ENCODE peak calls at places on chromosomes 2 and 18, in ten cellular contexts. One of them, this sample, is unnamed.
A peak's percentile ranks its signal among the peaks of the same experiment; 100 is the strongest.

GRCh38 chr2:7377861-7378569 is 460.8 kb downstream of the RNF144A start:
- DNase-seq in uterus: no peak
- DNase-seq in hepatocyte: peak; percentile 79
- DNase-seq in MM.1S: no peak
- DNase-seq in ascending aorta: no peak
- DNase-seq in CD8-positive, alpha-beta memory T cell: no peak
- DNase-seq in breast epithelium: peak; percentile 37
- DNase-seq in mesenchymal stem cell: no peak
- DNase-seq in K562: no peak
- DNase-seq in lower lobe of right lung: no peak
- DNase-seq in this sample: peak; percentile 43

GRCh38 chr2:120820263-120820884 is 84.7 kb downstream of the GLI2 start:
- DNase-seq in ascending aorta: no peak
- DNase-seq in lower lobe of right lung: no peak
- DNase-seq in K562: no peak
- DNase-seq in CD8-positive, alpha-beta memory T cell: no peak
- DNase-seq in MM.1S: no peak
- DNase-seq in uterus: peak; percentile 54
- DNase-seq in mesenchymal stem cell: peak; percentile 91
- DNase-seq in hepatocyte: peak; percentile 77
- DNase-seq in breast epithelium: no peak
- DNase-seq in this sample: no peak

GRCh38 chr2:66867038-66867380 is 432.1 kb downstream of the MEIS1 start:
- DNase-seq in hepatocyte: no peak
- DNase-seq in uterus: no peak
- DNase-seq in CD8-positive, alpha-beta memory T cell: no peak
- DNase-seq in lower lobe of right lung: no peak
- DNase-seq in MM.1S: no peak
- DNase-seq in ascending aorta: no peak
- DNase-seq in breast epithelium: no peak
- DNase-seq in K562: no peak
- DNase-seq in mesenchymal stem cell: peak; percentile 74
- DNase-seq in this sample: no peak

GRCh38 chr2:27901219-27901618 is 10.7 kb downstream of the BABAM2 start:
- DNase-seq in MM.1S: no peak
- DNase-seq in lower lobe of right lung: no peak
- DNase-seq in CD8-positive, alpha-beta memory T cell: no peak
- DNase-seq in breast epithelium: no peak
- DNase-seq in mesenchymal stem cell: no peak
- DNase-seq in hepatocyte: no peak
- DNase-seq in uterus: no peak
- DNase-seq in ascending aorta: no peak
- DNase-seq in K562: no peak
- DNase-seq in this sample: no peak

GRCh38 chr2:149860276-149860921 is 272.8 kb upstream of the MMADHC start:
- DNase-seq in MM.1S: no peak
- DNase-seq in mesenchymal stem cell: peak; percentile 96
- DNase-seq in K562: no peak
- DNase-seq in breast epithelium: peak; percentile 23
- DNase-seq in hepatocyte: no peak
- DNase-seq in lower lobe of right lung: no peak
- DNase-seq in ascending aorta: no peak
- DNase-seq in CD8-positive, alpha-beta memory T cell: no peak
- DNase-seq in uterus: no peak
- DNase-seq in this sample: no peak

GRCh38 chr2:57892920-57893319 is 153.7 kb upstream of the VRK2 start:
- DNase-seq in CD8-positive, alpha-beta memory T cell: no peak
- DNase-seq in uterus: no peak
- DNase-seq in mesenchymal stem cell: no peak
- DNase-seq in lower lobe of right lung: no peak
- DNase-seq in MM.1S: no peak
- DNase-seq in K562: no peak
- DNase-seq in hepatocyte: no peak
- DNase-seq in ascending aorta: no peak
- DNase-seq in breast epithelium: no peak
- DNase-seq in this sample: no peak

GRCh38 chr18:50944245-50944917 is 23.5 kb upstream of the ELAC1 start:
- DNase-seq in ascending aorta: no peak
- DNase-seq in MM.1S: no peak
- DNase-seq in CD8-positive, alpha-beta memory T cell: no peak
- DNase-seq in K562: no peak
- DNase-seq in hepatocyte: no peak
- DNase-seq in breast epithelium: no peak
- DNase-seq in lower lobe of right lung: no peak
- DNase-seq in mesenchymal stem cell: no peak
- DNase-seq in uterus: no peak
- DNase-seq in this sample: peak; percentile 40

GRCh38 chr2:37654932-37655331 is 16.5 kb downstream of the CDC42EP3 start:
- DNase-seq in K562: no peak
- DNase-seq in MM.1S: peak; percentile 97
- DNase-seq in ascending aorta: no peak
- DNase-seq in uterus: no peak
- DNase-seq in lower lobe of right lung: no peak
- DNase-seq in CD8-positive, alpha-beta memory T cell: peak; percentile 26
- DNase-seq in mesenchymal stem cell: peak; percentile 55
- DNase-seq in breast epithelium: no peak
- DNase-seq in hepatocyte: no peak
- DNase-seq in this sample: no peak

GRCh38 chr2:183227191-183227590 is 102.9 kb downstream of the NUP35 start:
- DNase-seq in CD8-positive, alpha-beta memory T cell: no peak
- DNase-seq in K562: no peak
- DNase-seq in breast epithelium: no peak
- DNase-seq in hepatocyte: no peak
- DNase-seq in MM.1S: no peak
- DNase-seq in mesenchymal stem cell: no peak
- DNase-seq in ascending aorta: no peak
- DNase-seq in lower lobe of right lung: no peak
- DNase-seq in uterus: no peak
- DNase-seq in this sample: no peak

GRCh38 chr18:47748093-47748796 is 182.2 kb downstream of the SMAD2 start:
- DNase-seq in mesenchymal stem cell: no peak
- DNase-seq in ascending aorta: no peak
- DNase-seq in MM.1S: no peak
- DNase-seq in uterus: no peak
- DNase-seq in hepatocyte: no peak
- DNase-seq in breast epithelium: no peak
- DNase-seq in CD8-positive, alpha-beta memory T cell: no peak
- DNase-seq in K562: no peak
- DNase-seq in lower lobe of right lung: no peak
- DNase-seq in this sample: no peak
- H3K4me3 ChIP-seq in mesenchymal stem cell: no peak overlapping the region
- H3K4me3 ChIP-seq in ascending aorta: no peak overlapping the region
- H3K4me3 ChIP-seq in MM.1S: no peak overlapping the region
- H3K4me3 ChIP-seq in uterus: no peak overlapping the region
- H3K4me3 ChIP-seq in hepatocyte: no peak overlapping the region
- H3K4me3 ChIP-seq in breast epithelium: peak overlapping the region; percentile 65
- H3K4me3 ChIP-seq in CD8-positive, alpha-beta memory T cell: no peak overlapping the region
- H3K4me3 ChIP-seq in K562: no peak overlapping the region
- H3K4me3 ChIP-seq in lower lobe of right lung: no peak overlapping the region
- H3K4me3 ChIP-seq in this sample: no peak overlapping the region

GRCh38 chr2:130837175-130837810 is 579 bp downstream of the ARHGEF4 start:
- DNase-seq in mesenchymal stem cell: no peak
- DNase-seq in CD8-positive, alpha-beta memory T cell: no peak
- DNase-seq in hepatocyte: no peak
- DNase-seq in ascending aorta: no peak
- DNase-seq in uterus: no peak
- DNase-seq in MM.1S: no peak
- DNase-seq in lower lobe of right lung: no peak
- DNase-seq in K562: no peak
- DNase-seq in breast epithelium: no peak
- DNase-seq in this sample: no peak

GRCh38 chr2:130836501-130837174 is at the start of gene ARHGEF4:
- DNase-seq in hepatocyte: peak; percentile 86
- DNase-seq in mesenchymal stem cell: no peak
- DNase-seq in MM.1S: no peak
- DNase-seq in K562: peak; percentile 41
- DNase-seq in ascending aorta: no peak
- DNase-seq in breast epithelium: no peak
- DNase-seq in CD8-positive, alpha-beta memory T cell: no peak
- DNase-seq in uterus: no peak
- DNase-seq in lower lobe of right lung: peak; percentile 66
- DNase-seq in this sample: no peak

GRCh38 chr2:130834091-130834922 is 2.4 kb upstream of the ARHGEF4 start:
- DNase-seq in MM.1S: no peak
- DNase-seq in breast epithelium: no peak
- DNase-seq in hepatocyte: peak; percentile 71
- DNase-seq in K562: no peak
- DNase-seq in uterus: no peak
- DNase-seq in lower lobe of right lung: peak; percentile 41
- DNase-seq in mesenchymal stem cell: no peak
- DNase-seq in CD8-positive, alpha-beta memory T cell: no peak
- DNase-seq in ascending aorta: no peak
- DNase-seq in this sample: peak; percentile 55

GRCh38 chr2:130834923-130835765 is 1.6 kb upstream of the ARHGEF4 start:
- DNase-seq in uterus: no peak
- DNase-seq in lower lobe of right lung: peak; percentile 22
- DNase-seq in hepatocyte: no peak
- DNase-seq in K562: no peak
- DNase-seq in CD8-positive, alpha-beta memory T cell: no peak
- DNase-seq in mesenchymal stem cell: no peak
- DNase-seq in ascending aorta: no peak
- DNase-seq in breast epithelium: no peak
- DNase-seq in MM.1S: no peak
- DNase-seq in this sample: no peak

GRCh38 chr2:130835766-130836015 is 1.0 kb upstream of the ARHGEF4 start:
- DNase-seq in lower lobe of right lung: no peak
- DNase-seq in ascending aorta: no peak
- DNase-seq in mesenchymal stem cell: no peak
- DNase-seq in uterus: no peak
- DNase-seq in hepatocyte: no peak
- DNase-seq in breast epithelium: no peak
- DNase-seq in K562: no peak
- DNase-seq in MM.1S: no peak
- DNase-seq in CD8-positive, alpha-beta memory T cell: no peak
- DNase-seq in this sample: no peak
- H3K27me3 ChIP-seq in lower lobe of right lung: peaks cover 58% of the 10 kb centered on the region
- H3K27me3 ChIP-seq in ascending aorta: peaks cover 6% of the 10 kb centered on the region
- H3K27me3 ChIP-seq in mesenchymal stem cell: peaks cover 80% of the 10 kb centered on the region
- H3K27me3 ChIP-seq in uterus: no peaks in the 10 kb centered on the region
- H3K27me3 ChIP-seq in hepatocyte: peaks cover 29% of the 10 kb centered on the region
- H3K27me3 ChIP-seq in breast epithelium: peaks cover 52% of the 10 kb centered on the region
- H3K27me3 ChIP-seq in K562: peaks cover 78% of the 10 kb centered on the region
- H3K27me3 ChIP-seq in MM.1S: no peaks in the 10 kb centered on the region
- H3K27me3 ChIP-seq in CD8-positive, alpha-beta memory T cell: peaks cover 6% of the 10 kb centered on the region
- H3K27me3 ChIP-seq in this sample: no peaks in the 10 kb centered on the region

GRCh38 chr2:64212801-64213321 is 68.6 kb upstream of the PELI1 start:
- DNase-seq in lower lobe of right lung: no peak
- DNase-seq in hepatocyte: peak; percentile 41
- DNase-seq in K562: peak; percentile 69
- DNase-seq in ascending aorta: no peak
- DNase-seq in CD8-positive, alpha-beta memory T cell: no peak
- DNase-seq in breast epithelium: no peak
- DNase-seq in uterus: no peak
- DNase-seq in MM.1S: peak; percentile 18
- DNase-seq in mesenchymal stem cell: peak; percentile 93
- DNase-seq in this sample: peak; percentile 81
- H3K4me3 ChIP-seq in lower lobe of right lung: no peak overlapping the region
- H3K4me3 ChIP-seq in hepatocyte: no peak overlapping the region
- H3K4me3 ChIP-seq in K562: no peak overlapping the region
- H3K4me3 ChIP-seq in ascending aorta: no peak overlapping the region
- H3K4me3 ChIP-seq in CD8-positive, alpha-beta memory T cell: peak overlapping the region; percentile 24
- H3K4me3 ChIP-seq in breast epithelium: no peak overlapping the region
- H3K4me3 ChIP-seq in uterus: no peak overlapping the region
- H3K4me3 ChIP-seq in MM.1S: peak overlapping the region; percentile 57
- H3K4me3 ChIP-seq in mesenchymal stem cell: no peak overlapping the region
- H3K4me3 ChIP-seq in this sample: no peak overlapping the region

GRCh38 chr2:29272311-29272710 is 157.1 kb downstream of the CLIP4 start:
- DNase-seq in CD8-positive, alpha-beta memory T cell: no peak
- DNase-seq in hepatocyte: no peak
- DNase-seq in breast epithelium: no peak
- DNase-seq in uterus: no peak
- DNase-seq in lower lobe of right lung: no peak
- DNase-seq in MM.1S: no peak
- DNase-seq in ascending aorta: no peak
- DNase-seq in K562: no peak
- DNase-seq in mesenchymal stem cell: no peak
- DNase-seq in this sample: no peak
- H3K27me3 ChIP-seq in CD8-positive, alpha-beta memory T cell: peaks cover 6% of the 10 kb centered on the region
- H3K27me3 ChIP-seq in hepatocyte: no peaks in the 10 kb centered on the region
- H3K27me3 ChIP-seq in breast epithelium: no peaks in the 10 kb centered on the region
- H3K27me3 ChIP-seq in uterus: no peaks in the 10 kb centered on the region
- H3K27me3 ChIP-seq in lower lobe of right lung: no peaks in the 10 kb centered on the region
- H3K27me3 ChIP-seq in MM.1S: no peaks in the 10 kb centered on the region
- H3K27me3 ChIP-seq in ascending aorta: no peaks in the 10 kb centered on the region
- H3K27me3 ChIP-seq in K562: peaks cover 31% of the 10 kb centered on the region
- H3K27me3 ChIP-seq in mesenchymal stem cell: peaks cover 35% of the 10 kb centered on the region
- H3K27me3 ChIP-seq in this sample: peaks cover 4% of the 10 kb centered on the region

GRCh38 chr2:125643128-125643527 is 1012.8 kb upstream of the GYPC start:
- DNase-seq in hepatocyte: no peak
- DNase-seq in MM.1S: no peak
- DNase-seq in K562: no peak
- DNase-seq in lower lobe of right lung: no peak
- DNase-seq in CD8-positive, alpha-beta memory T cell: no peak
- DNase-seq in uterus: no peak
- DNase-seq in breast epithelium: no peak
- DNase-seq in ascending aorta: no peak
- DNase-seq in mesenchymal stem cell: no peak
- DNase-seq in this sample: no peak
- H3K4me3 ChIP-seq in hepatocyte: no peak overlapping the region
- H3K4me3 ChIP-seq in MM.1S: no peak overlapping the region
- H3K4me3 ChIP-seq in K562: no peak overlapping the region
- H3K4me3 ChIP-seq in lower lobe of right lung: no peak overlapping the region
- H3K4me3 ChIP-seq in CD8-positive, alpha-beta memory T cell: no peak overlapping the region
- H3K4me3 ChIP-seq in uterus: no peak overlapping the region
- H3K4me3 ChIP-seq in breast epithelium: no peak overlapping the region
- H3K4me3 ChIP-seq in ascending aorta: no peak overlapping the region
- H3K4me3 ChIP-seq in mesenchymal stem cell: no peak overlapping the region
- H3K4me3 ChIP-seq in this sample: no peak overlapping the region

DNA sequence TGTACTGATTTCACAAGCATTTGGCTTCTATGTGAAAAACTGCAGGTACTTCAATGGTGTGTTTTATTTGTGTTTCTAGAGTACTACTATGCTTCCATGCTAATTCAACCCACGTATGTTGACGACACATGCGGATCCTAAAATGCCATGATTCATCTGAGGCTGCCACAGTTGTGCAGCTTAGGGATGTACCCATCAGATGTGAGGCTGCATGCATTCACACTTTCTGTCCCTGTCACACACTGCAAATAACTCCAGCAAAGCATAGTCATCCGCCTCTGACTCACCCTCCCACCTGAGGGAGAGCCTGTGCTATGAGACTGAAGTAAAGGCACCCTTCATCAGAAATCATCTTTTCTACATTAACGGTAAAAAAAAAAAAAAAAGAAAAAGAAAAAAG is 22.1 kb upstream of the SERTAD2 start:
- DNase-seq in hepatocyte: peak; percentile 30
- DNase-seq in ascending aorta: no peak
- DNase-seq in lower lobe of right lung: no peak
- DNase-seq in CD8-positive, alpha-beta memory T cell: no peak
- DNase-seq in breast epithelium: no peak
- DNase-seq in MM.1S: no peak
- DNase-seq in uterus: no peak
- DNase-seq in mesenchymal stem cell: peak; percentile 27
- DNase-seq in K562: peak; percentile 50
- DNase-seq in this sample: peak; percentile 87
- H3K27me3 ChIP-seq in hepatocyte: no peaks in the 10 kb centered on the region
- H3K27me3 ChIP-seq in ascending aorta: no peaks in the 10 kb centered on the region
- H3K27me3 ChIP-seq in lower lobe of right lung: no peaks in the 10 kb centered on the region
- H3K27me3 ChIP-seq in CD8-positive, alpha-beta memory T cell: no peaks in the 10 kb centered on the region
- H3K27me3 ChIP-seq in breast epithelium: no peaks in the 10 kb centered on the region
- H3K27me3 ChIP-seq in MM.1S: no peaks in the 10 kb centered on the region
- H3K27me3 ChIP-seq in uterus: no peaks in the 10 kb centered on the region
- H3K27me3 ChIP-seq in mesenchymal stem cell: no peaks in the 10 kb centered on the region
- H3K27me3 ChIP-seq in K562: no peaks in the 10 kb centered on the region
- H3K27me3 ChIP-seq in this sample: no peaks in the 10 kb centered on the region

This sample was measured in bronchial epithelial cell.